ENCODE peak calls at places on chromosomes 1 and 21, in four cellular contexts. One of them, this sample, is unnamed.

GRCh38 chr1:211517006-211517405 is 25.0 kb upstream of the RD3 start:
- DNase-seq in transverse colon: peak
- DNase-seq in HTR-8/SVneo: no peak
- DNase-seq in COR-L47: peak
- DNase-seq in this sample: no peak

GRCh38 chr1:197526736-197527371 is 248.4 kb downstream of the DENND1B start:
- DNase-seq in transverse colon: no peak
- DNase-seq in COR-L47: peak
- DNase-seq in HTR-8/SVneo: peak
- DNase-seq in this sample: peak

GRCh38 chr1:19811206-19811851 is 3.8 kb downstream of the RNF186 start:
- DNase-seq in HTR-8/SVneo: peak
- DNase-seq in COR-L47: no peak
- DNase-seq in transverse colon: peak
- DNase-seq in this sample: no peak

GRCh38 chr1:168234846-168235547 is 9.2 kb downstream of the SFT2D2 start:
- DNase-seq in HTR-8/SVneo: peak
- DNase-seq in transverse colon: no peak
- DNase-seq in COR-L47: peak
- DNase-seq in this sample: peak

GRCh38 chr1:20359451-20360330 is 69.0 kb downstream of the VWA5B1 start:
- DNase-seq in COR-L47: no peak
- DNase-seq in HTR-8/SVneo: no peak
- DNase-seq in transverse colon: peak
- DNase-seq in this sample: no peak

GRCh38 chr1:12617901-12618660 is at the start of gene DHRS3:
- DNase-seq in HTR-8/SVneo: peak
- DNase-seq in transverse colon: peak
- DNase-seq in COR-L47: peak
- DNase-seq in this sample: peak

GRCh38 chr1:223179280-223179679 is 36.2 kb upstream of the TLR5 start:
- DNase-seq in transverse colon: no peak
- DNase-seq in HTR-8/SVneo: no peak
- DNase-seq in COR-L47: no peak
- DNase-seq in this sample: no peak

GRCh38 chr21:23921670-23922418 is 1685.4 kb downstream of the MRPL39 start:
- DNase-seq in transverse colon: no peak
- DNase-seq in HTR-8/SVneo: no peak
- DNase-seq in COR-L47: no peak
- DNase-seq in this sample: no peak

GRCh38 chr1:182700351-182700709 is 15.9 kb upstream of the RGS8 start:
- DNase-seq in transverse colon: no peak
- DNase-seq in HTR-8/SVneo: no peak
- DNase-seq in COR-L47: no peak
- DNase-seq in this sample: no peak